ENCODE peak calls at places on chromosomes 1 and 21, in ten cellular contexts. One of them, this sample, is unnamed.

GRCh38 chr1:83086346-83086745 is 912.6 kb downstream of the TTLL7 start:
- DNase-seq in CD8-positive, alpha-beta T cell: no peak
- DNase-seq in neural crest cell: no peak
- DNase-seq in activated B cell treated with CpG ODN at 0.5 μM for 24 hours: no peak
- DNase-seq in GM06990: no peak
- DNase-seq in fibroblast of the aortic adventitia: no peak
- DNase-seq in nephron progenitor cell: no peak
- DNase-seq in body of pancreas: no peak
- DNase-seq in RWPE1: no peak
- DNase-seq in pancreas: no peak
- DNase-seq in this sample: no peak

GRCh38 chr1:246567258-246568235 is 1.3 kb downstream of the CNST start:
- DNase-seq in CD8-positive, alpha-beta T cell: no peak
- DNase-seq in neural crest cell: no peak
- DNase-seq in activated B cell treated with CpG ODN at 0.5 μM for 24 hours: no peak
- DNase-seq in GM06990: no peak
- DNase-seq in fibroblast of the aortic adventitia: peak; percentile 87
- DNase-seq in nephron progenitor cell: no peak
- DNase-seq in body of pancreas: no peak
- DNase-seq in RWPE1: peak; percentile 25
- DNase-seq in pancreas: no peak
- DNase-seq in this sample: no peak

GRCh38 chr1:94734963-94735899 is 84.9 kb upstream of the SLC44A3 start:
- DNase-seq in CD8-positive, alpha-beta T cell: no peak
- DNase-seq in neural crest cell: no peak
- DNase-seq in activated B cell treated with CpG ODN at 0.5 μM for 24 hours: no peak
- DNase-seq in GM06990: no peak
- DNase-seq in fibroblast of the aortic adventitia: peak; percentile 76
- DNase-seq in nephron progenitor cell: no peak
- DNase-seq in body of pancreas: peak; percentile 71
- DNase-seq in RWPE1: no peak
- DNase-seq in pancreas: peak; percentile 74
- DNase-seq in this sample: no peak

GRCh38 chr1:24417681-24418080 is 2.1 kb downstream of the NIPAL3 start:
- DNase-seq in CD8-positive, alpha-beta T cell: no peak
- DNase-seq in neural crest cell: no peak
- DNase-seq in activated B cell treated with CpG ODN at 0.5 μM for 24 hours: no peak
- DNase-seq in GM06990: no peak
- DNase-seq in fibroblast of the aortic adventitia: no peak
- DNase-seq in nephron progenitor cell: no peak
- DNase-seq in body of pancreas: no peak
- DNase-seq in RWPE1: peak; percentile 12
- DNase-seq in pancreas: no peak
- DNase-seq in this sample: no peak

GRCh38 chr1:7550981-7551380 is 220.1 kb upstream of the VAMP3 start:
- DNase-seq in CD8-positive, alpha-beta T cell: no peak
- DNase-seq in neural crest cell: no peak
- DNase-seq in activated B cell treated with CpG ODN at 0.5 μM for 24 hours: no peak
- DNase-seq in GM06990: no peak
- DNase-seq in fibroblast of the aortic adventitia: no peak
- DNase-seq in nephron progenitor cell: no peak
- DNase-seq in body of pancreas: no peak
- DNase-seq in RWPE1: no peak
- DNase-seq in pancreas: no peak
- DNase-seq in this sample: no peak

GRCh38 chr1:208683141-208683540 is 439.0 kb upstream of the PLXNA2 start:
- DNase-seq in CD8-positive, alpha-beta T cell: no peak
- DNase-seq in neural crest cell: no peak
- DNase-seq in activated B cell treated with CpG ODN at 0.5 μM for 24 hours: no peak
- DNase-seq in GM06990: no peak
- DNase-seq in fibroblast of the aortic adventitia: no peak
- DNase-seq in nephron progenitor cell: no peak
- DNase-seq in body of pancreas: no peak
- DNase-seq in RWPE1: no peak
- DNase-seq in pancreas: no peak
- DNase-seq in this sample: no peak

GRCh38 chr1:209755926-209756607 is at the start of gene TRAF3IP3:
- DNase-seq in CD8-positive, alpha-beta T cell: peak; percentile 82
- DNase-seq in neural crest cell: no peak
- DNase-seq in activated B cell treated with CpG ODN at 0.5 μM for 24 hours: peak; percentile 41
- DNase-seq in GM06990: peak; percentile 69
- DNase-seq in fibroblast of the aortic adventitia: no peak
- DNase-seq in nephron progenitor cell: no peak
- DNase-seq in body of pancreas: peak; percentile 59
- DNase-seq in RWPE1: no peak
- DNase-seq in pancreas: peak; percentile 41
- DNase-seq in this sample: peak; percentile 55

GRCh38 chr1:95206514-95206913 is 27.5 kb upstream of the RWDD3 start:
- DNase-seq in CD8-positive, alpha-beta T cell: no peak
- DNase-seq in neural crest cell: no peak
- DNase-seq in activated B cell treated with CpG ODN at 0.5 μM for 24 hours: no peak
- DNase-seq in GM06990: no peak
- DNase-seq in fibroblast of the aortic adventitia: no peak
- DNase-seq in nephron progenitor cell: no peak
- DNase-seq in body of pancreas: no peak
- DNase-seq in RWPE1: no peak
- DNase-seq in pancreas: no peak
- DNase-seq in this sample: no peak

GRCh38 chr1:84862810-84863251 is 30.2 kb downstream of the LPAR3 start:
- DNase-seq in CD8-positive, alpha-beta T cell: peak; percentile 60
- DNase-seq in neural crest cell: no peak
- DNase-seq in activated B cell treated with CpG ODN at 0.5 μM for 24 hours: no peak
- DNase-seq in GM06990: peak; percentile 67
- DNase-seq in fibroblast of the aortic adventitia: no peak
- DNase-seq in nephron progenitor cell: no peak
- DNase-seq in body of pancreas: no peak
- DNase-seq in RWPE1: no peak
- DNase-seq in pancreas: no peak
- DNase-seq in this sample: no peak

GRCh38 chr1:58881471-58881994 is 97.7 kb upstream of the JUN start:
- DNase-seq in CD8-positive, alpha-beta T cell: no peak
- DNase-seq in neural crest cell: no peak
- DNase-seq in activated B cell treated with CpG ODN at 0.5 μM for 24 hours: no peak
- DNase-seq in GM06990: no peak
- DNase-seq in fibroblast of the aortic adventitia: peak; percentile 66
- DNase-seq in nephron progenitor cell: no peak
- DNase-seq in body of pancreas: peak; percentile 86
- DNase-seq in RWPE1: peak; percentile 71
- DNase-seq in pancreas: peak; percentile 68
- DNase-seq in this sample: no peak

DNA sequence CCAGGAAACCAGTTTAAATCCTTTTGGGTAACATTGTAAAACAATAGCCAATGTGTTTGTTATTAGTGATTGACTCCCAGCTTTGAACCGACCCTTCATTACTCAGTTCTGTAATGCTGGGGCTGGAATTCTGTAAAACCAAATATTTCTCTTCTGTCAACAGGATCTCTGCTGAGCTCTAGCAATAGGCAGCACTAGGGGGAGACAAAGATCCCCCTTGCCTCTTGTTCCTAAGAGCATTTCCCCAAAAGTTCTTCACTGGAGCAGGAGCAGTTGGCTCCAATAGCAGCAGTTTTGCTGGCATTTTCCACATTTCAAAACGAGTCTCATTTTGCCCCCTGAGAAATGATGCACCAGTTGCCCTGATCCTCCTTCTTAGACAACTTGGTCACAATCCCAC is 1671.1 kb downstream of the MRPL39 start:
- DNase-seq in CD8-positive, alpha-beta T cell: no peak
- DNase-seq in neural crest cell: no peak
- DNase-seq in activated B cell treated with CpG ODN at 0.5 μM for 24 hours: no peak
- DNase-seq in GM06990: no peak
- DNase-seq in fibroblast of the aortic adventitia: peak; percentile 25
- DNase-seq in nephron progenitor cell: no peak
- DNase-seq in body of pancreas: peak; percentile 11
- DNase-seq in RWPE1: no peak
- DNase-seq in pancreas: no peak
- DNase-seq in this sample: no peak
- TF ChIP-seq CTCF in CD8-positive, alpha-beta T cell: no peak
- TF ChIP-seq CTCF in neural crest cell: peak; percentile 25
- TF ChIP-seq CTCF in activated B cell treated with CpG ODN at 0.5 μM for 24 hours: no peak
- TF ChIP-seq CTCF in GM06990: no peak
- TF ChIP-seq CTCF in fibroblast of the aortic adventitia: peak; percentile 46
- TF ChIP-seq CTCF in nephron progenitor cell: peak; percentile 17
- TF ChIP-seq CTCF in body of pancreas: no peak
- TF ChIP-seq CTCF in RWPE1: no peak
- TF ChIP-seq CTCF in pancreas: no peak
- TF ChIP-seq CTCF in this sample: no peak

GRCh38 chr21:46294647-46295176 is 8.6 kb downstream of the YBEY start:
- DNase-seq in CD8-positive, alpha-beta T cell: no peak
- DNase-seq in neural crest cell: no peak
- DNase-seq in activated B cell treated with CpG ODN at 0.5 μM for 24 hours: no peak
- DNase-seq in GM06990: no peak
- DNase-seq in fibroblast of the aortic adventitia: peak; percentile 52
- DNase-seq in nephron progenitor cell: no peak
- DNase-seq in body of pancreas: no peak
- DNase-seq in RWPE1: no peak
- DNase-seq in pancreas: no peak
- DNase-seq in this sample: no peak

GRCh38 chr21:46295177-46295711 is 9.1 kb downstream of the YBEY start:
- DNase-seq in CD8-positive, alpha-beta T cell: no peak
- DNase-seq in neural crest cell: no peak
- DNase-seq in activated B cell treated with CpG ODN at 0.5 μM for 24 hours: no peak
- DNase-seq in GM06990: no peak
- DNase-seq in fibroblast of the aortic adventitia: no peak
- DNase-seq in nephron progenitor cell: no peak
- DNase-seq in body of pancreas: no peak
- DNase-seq in RWPE1: no peak
- DNase-seq in pancreas: no peak
- DNase-seq in this sample: no peak

GRCh38 chr21:46287541-46287940 is 1.4 kb downstream of the YBEY start:
- DNase-seq in CD8-positive, alpha-beta T cell: no peak
- DNase-seq in neural crest cell: no peak
- DNase-seq in activated B cell treated with CpG ODN at 0.5 μM for 24 hours: no peak
- DNase-seq in GM06990: no peak
- DNase-seq in fibroblast of the aortic adventitia: no peak
- DNase-seq in nephron progenitor cell: no peak
- DNase-seq in body of pancreas: no peak
- DNase-seq in RWPE1: no peak
- DNase-seq in pancreas: no peak
- DNase-seq in this sample: no peak

GRCh38 chr21:46289655-46290178 is 3.6 kb downstream of the YBEY start:
- DNase-seq in CD8-positive, alpha-beta T cell: no peak
- DNase-seq in neural crest cell: no peak
- DNase-seq in activated B cell treated with CpG ODN at 0.5 μM for 24 hours: no peak
- DNase-seq in GM06990: no peak
- DNase-seq in fibroblast of the aortic adventitia: no peak
- DNase-seq in nephron progenitor cell: no peak
- DNase-seq in body of pancreas: no peak
- DNase-seq in RWPE1: no peak
- DNase-seq in pancreas: no peak
- DNase-seq in this sample: no peak

DNA sequence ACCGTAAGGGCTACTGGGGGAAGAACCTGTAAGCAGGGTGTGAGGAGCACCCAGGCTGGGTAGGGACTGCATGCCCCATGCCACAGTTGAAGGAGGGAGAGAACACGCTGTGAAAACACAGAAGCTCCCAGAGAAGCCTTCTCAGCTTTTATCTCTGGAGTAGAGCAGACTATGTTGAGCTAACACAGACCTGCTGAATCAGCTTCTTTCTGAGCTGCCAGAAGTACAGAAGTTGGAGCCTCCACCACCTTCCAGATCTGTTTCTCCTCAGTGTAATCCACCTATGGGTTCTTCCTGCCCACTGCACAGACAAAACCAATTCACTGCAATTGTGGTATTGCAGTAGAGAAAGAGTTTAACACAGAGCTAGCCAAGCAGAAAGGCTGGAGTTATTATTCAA is 5.4 kb downstream of the YBEY start:
- DNase-seq in CD8-positive, alpha-beta T cell: no peak
- DNase-seq in neural crest cell: no peak
- DNase-seq in activated B cell treated with CpG ODN at 0.5 μM for 24 hours: no peak
- DNase-seq in GM06990: no peak
- DNase-seq in fibroblast of the aortic adventitia: no peak
- DNase-seq in nephron progenitor cell: no peak
- DNase-seq in body of pancreas: no peak
- DNase-seq in RWPE1: no peak
- DNase-seq in pancreas: no peak
- DNase-seq in this sample: no peak
- TF ChIP-seq CTCF in CD8-positive, alpha-beta T cell: no peak
- TF ChIP-seq CTCF in neural crest cell: no peak
- TF ChIP-seq CTCF in activated B cell treated with CpG ODN at 0.5 μM for 24 hours: no peak
- TF ChIP-seq CTCF in GM06990: no peak
- TF ChIP-seq CTCF in fibroblast of the aortic adventitia: no peak
- TF ChIP-seq CTCF in nephron progenitor cell: no peak
- TF ChIP-seq CTCF in body of pancreas: no peak
- TF ChIP-seq CTCF in RWPE1: no peak
- TF ChIP-seq CTCF in pancreas: no peak
- TF ChIP-seq CTCF in this sample: no peak

DNA sequence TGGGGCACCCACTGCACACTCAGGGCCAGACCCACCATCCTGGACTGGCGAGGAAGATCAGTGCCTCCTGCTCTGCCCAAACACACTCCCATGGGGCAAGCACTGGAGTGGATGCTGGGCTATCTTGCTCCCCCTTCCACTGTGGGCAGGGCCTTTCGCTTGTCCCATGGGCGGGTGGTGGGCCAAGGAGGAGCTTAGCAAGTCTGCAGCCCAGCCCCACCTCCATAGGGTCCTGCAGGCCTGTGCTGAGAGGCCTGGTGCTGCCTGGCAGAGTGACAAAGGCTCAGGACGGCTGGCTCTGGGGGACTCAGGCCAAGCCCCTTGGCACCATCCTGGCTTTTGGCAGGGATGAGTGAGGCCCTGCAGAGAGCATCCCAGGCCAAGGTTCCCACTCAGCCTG is 89.4 kb downstream of the PTPRU start:
- DNase-seq in CD8-positive, alpha-beta T cell: no peak
- DNase-seq in neural crest cell: no peak
- DNase-seq in activated B cell treated with CpG ODN at 0.5 μM for 24 hours: no peak
- DNase-seq in GM06990: no peak
- DNase-seq in fibroblast of the aortic adventitia: no peak
- DNase-seq in nephron progenitor cell: no peak
- DNase-seq in body of pancreas: no peak
- DNase-seq in RWPE1: no peak
- DNase-seq in pancreas: no peak
- DNase-seq in this sample: no peak
- TF ChIP-seq CTCF in CD8-positive, alpha-beta T cell: no peak
- TF ChIP-seq CTCF in neural crest cell: no peak
- TF ChIP-seq CTCF in activated B cell treated with CpG ODN at 0.5 μM for 24 hours: no peak
- TF ChIP-seq CTCF in GM06990: no peak
- TF ChIP-seq CTCF in fibroblast of the aortic adventitia: no peak
- TF ChIP-seq CTCF in nephron progenitor cell: no peak
- TF ChIP-seq CTCF in body of pancreas: no peak
- TF ChIP-seq CTCF in RWPE1: no peak
- TF ChIP-seq CTCF in pancreas: no peak
- TF ChIP-seq CTCF in this sample: no peak

DNA sequence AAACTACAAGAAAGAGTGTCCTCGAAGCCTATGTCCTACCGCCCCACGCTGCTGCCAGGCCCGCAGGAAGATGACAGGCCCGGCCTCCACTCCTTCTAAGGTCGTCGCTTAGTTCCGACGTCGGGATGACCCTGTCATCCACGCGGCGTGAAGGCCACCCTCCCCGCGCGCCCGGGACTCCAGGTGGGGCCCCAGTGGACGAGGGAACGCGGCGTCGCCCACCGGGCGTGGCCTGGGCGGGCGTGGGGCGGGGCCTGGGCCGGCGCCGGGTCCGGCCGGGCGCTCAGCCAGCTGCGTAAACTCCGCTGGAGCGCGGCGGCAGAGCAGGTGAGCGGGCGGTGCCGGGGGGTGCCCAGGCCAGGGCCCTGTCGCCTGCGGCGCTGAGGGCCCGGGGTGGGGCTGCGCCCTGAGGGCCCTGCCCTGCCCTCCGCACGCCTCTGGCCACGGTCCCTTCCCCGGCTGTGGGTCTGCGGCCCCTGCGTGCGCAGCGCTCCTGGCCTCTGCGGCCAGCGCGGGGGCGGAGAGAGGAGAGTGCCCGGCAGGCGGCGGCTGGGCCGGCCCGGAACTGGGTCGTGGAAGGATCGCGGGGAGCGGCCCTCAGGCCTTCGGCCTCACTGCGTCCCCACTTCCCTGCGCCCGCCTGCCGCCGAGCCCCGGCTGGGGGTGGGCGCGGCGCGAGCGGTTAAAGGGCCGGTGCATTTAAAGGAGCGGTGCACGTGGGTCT is at the start of gene PSEN2:
- DNase-seq in CD8-positive, alpha-beta T cell: no peak
- DNase-seq in neural crest cell: peak; percentile 41
- DNase-seq in activated B cell treated with CpG ODN at 0.5 μM for 24 hours: peak; percentile 80
- DNase-seq in GM06990: peak; percentile 80
- DNase-seq in fibroblast of the aortic adventitia: peak; percentile 41
- DNase-seq in nephron progenitor cell: peak; percentile 78
- DNase-seq in body of pancreas: peak; percentile 85
- DNase-seq in RWPE1: peak; percentile 72
- DNase-seq in pancreas: peak; percentile 82
- DNase-seq in this sample: peak; percentile 60
- TF ChIP-seq CTCF in CD8-positive, alpha-beta T cell: no peak
- TF ChIP-seq CTCF in neural crest cell: peak; percentile 43
- TF ChIP-seq CTCF in activated B cell treated with CpG ODN at 0.5 μM for 24 hours: no peak
- TF ChIP-seq CTCF in GM06990: no peak
- TF ChIP-seq CTCF in fibroblast of the aortic adventitia: peak; percentile 25
- TF ChIP-seq CTCF in nephron progenitor cell: no peak
- TF ChIP-seq CTCF in body of pancreas: no peak
- TF ChIP-seq CTCF in RWPE1: peak; percentile 9
- TF ChIP-seq CTCF in pancreas: no peak
- TF ChIP-seq CTCF in this sample: no peak